ENCODE peak calls at places on chromosomes 1 and 21, in four cellular contexts. R is HepG2, H is K562, G is GM12878. C is an unnamed sample.
A peak's percentile ranks its signal among the peaks of the same experiment; 100 is the strongest.

GRCh38 chr1:170596701-170597100 is 64.7 kb downstream of the GORAB start:
- DNase-seq in R (no peak), H (no peak), G (no peak), C (no peak)

GRCh38 chr1:209882942-209883340 is 55.1 kb upstream of the SYT14 start:
- DNase-seq in R (no peak), H (no peak), G (no peak), C (no peak)

GRCh38 chr1:41681331-41682136 is 197.1 kb upstream of the EDN2 start:
- DNase-seq in R (no peak), H (no peak), G (no peak), C (no peak)

GRCh38 chr1:246795094-246795671 is 71.0 kb downstream of the SCCPDH start:
- DNase-seq in R (no peak), H (no peak), G (no peak), C (no peak)

GRCh38 chr1:229098903-229099578 is 171.9 kb upstream of the RAB4A start:
- DNase-seq in R (peak; percentile 94), H (no peak), G (no peak), C (no peak)

GRCh38 chr1:207427832-207428231 is 26.3 kb upstream of the CR2 start:
- DNase-seq in R (no peak), H (no peak), G (no peak), C (no peak)

GRCh38 chr21:36209626-36210171 is 53.1 kb downstream of the DOP1B start:
- DNase-seq in R (peak; percentile 71), H (peak; percentile 45), G (no peak), C (peak; percentile 39)

GRCh38 chr1:180854456-180854855 is 58.2 kb upstream of the KIAA1614 start:
- DNase-seq in R (no peak), H (peak; percentile 25), G (no peak), C (no peak)

GRCh38 chr1:212162635-212163034 is 122.6 kb upstream of the PPP2R5A start:
- DNase-seq in R (no peak), H (no peak), G (peak; percentile 79), C (no peak)

GRCh38 chr1:33641099-33641830 is 168.8 kb downstream of the ZSCAN20 start:
- DNase-seq in R (peak; percentile 13), H (peak; percentile 35), G (no peak), C (no peak)

GRCh38 chr1:1437033-1437903 is 1.8 kb downstream of the VWA1 start:
- DNase-seq in R (no peak), H (no peak), G (no peak), C (peak; percentile 34)

GRCh38 chr1:119787776-119788175 is 19.1 kb upstream of the HMGCS2 start:
- DNase-seq in R (no peak), H (no peak), G (no peak), C (no peak)

GRCh38 chr1:112513112-112513870 is 4.5 kb downstream of the WNT2B start:
- DNase-seq in R (no peak), H (no peak), G (no peak), C (no peak)

GRCh38 chr1:248375446-248375845 is at the start of gene OR2T6:
- DNase-seq in R (no peak), H (no peak), G (no peak), C (no peak)

GRCh38 chr21:38495242-38495641 is 3.0 kb downstream of the ERG start:
- DNase-seq in R (no peak), H (no peak), G (no peak), C (no peak)

GRCh38 chr1:152855661-152856060 is 4.1 kb upstream of the LCE7A start:
- DNase-seq in R (no peak), H (no peak), G (no peak), C (no peak)

GRCh38 chr1:55322842-55323241 is 107.7 kb upstream of the USP24 start:
- DNase-seq in R (no peak), H (no peak), G (no peak), C (no peak)

GRCh38 chr1:83967336-83967735 is 31.6 kb downstream of the TTLL7 start:
- DNase-seq in R (no peak), H (no peak), G (no peak), C (no peak)

GRCh38 chr21:46425566-46425965 is 33.1 kb upstream of the DIP2A start:
- DNase-seq in R (no peak), H (no peak), G (no peak), C (no peak)

GRCh38 chr1:16409536-16410152 is 27.6 kb downstream of the SPATA21 start:
- DNase-seq in R (no peak), H (no peak), G (no peak), C (no peak)

GRCh38 chr1:151369621-151370048 is 2.9 kb downstream of the SELENBP1 start:
- DNase-seq in R (no peak), H (peak; percentile 30), G (no peak), C (no peak)

GRCh38 chr1:942864-943533 is 16.1 kb downstream of the NOC2L start:
- DNase-seq in R (no peak), H (peak; percentile 49), G (no peak), C (no peak)

GRCh38 chr21:42421018-42421793 is 17.5 kb downstream of the UBASH3A start:
- DNase-seq in R (no peak), H (no peak), G (no peak), C (no peak)

GRCh38 chr1:200029035-200029623 is 1.6 kb downstream of the NR5A2 start:
- DNase-seq in R (no peak), H (no peak), G (no peak), C (peak; percentile 79)

GRCh38 chr21:14620152-14620551 is 74.0 kb upstream of the SAMSN1 start:
- DNase-seq in R (no peak), H (no peak), G (no peak), C (no peak)

GRCh38 chr1:20739225-20739624 is 6.7 kb upstream of the SH2D5 start:
- DNase-seq in R (no peak), H (no peak), G (no peak), C (no peak)

GRCh38 chr21:16186742-16187141 is 457.0 kb downstream of the USP25 start:
- DNase-seq in R (no peak), H (no peak), G (no peak), C (no peak)

GRCh38 chr1:180614746-180615145 is 17.1 kb upstream of the XPR1 start:
- DNase-seq in R (no peak), H (no peak), G (no peak), C (no peak)

DNA sequence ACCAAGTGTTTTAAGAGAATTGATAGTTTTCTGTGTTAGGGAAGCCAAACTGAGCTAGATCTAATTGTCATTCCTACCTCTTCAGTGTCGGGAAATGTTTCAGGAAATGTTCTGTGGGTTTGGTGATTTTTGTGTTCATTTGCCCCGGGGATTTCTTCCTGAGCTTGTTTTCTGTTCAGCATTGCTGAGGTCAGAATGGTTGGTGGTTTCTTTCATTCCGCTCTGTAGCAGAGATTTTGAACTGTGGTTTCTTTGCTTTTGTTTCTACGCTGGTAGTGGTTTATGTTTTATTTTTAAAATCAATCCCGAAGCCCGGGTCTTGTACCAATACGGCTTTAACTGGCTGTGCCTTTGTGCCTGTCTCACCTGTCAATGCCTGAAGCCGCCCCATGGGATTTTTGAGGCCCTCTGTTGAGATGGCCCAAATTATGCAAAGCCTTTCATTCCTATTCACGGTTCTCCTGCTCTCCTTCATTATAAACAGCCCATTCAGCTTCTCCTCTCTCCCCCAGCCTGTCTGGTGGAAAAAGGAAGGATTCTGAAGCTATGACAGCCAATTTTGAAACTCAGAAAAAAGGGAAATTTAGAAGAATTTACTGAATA is 417.2 kb upstream of the KAZN start:
- DNase-seq in R (no peak), H (no peak), G (peak; percentile 3), C (no peak)
- TF ChIP-seq JUND in R (no peak), H (no peak), G (no peak), C (no peak)

DNA sequence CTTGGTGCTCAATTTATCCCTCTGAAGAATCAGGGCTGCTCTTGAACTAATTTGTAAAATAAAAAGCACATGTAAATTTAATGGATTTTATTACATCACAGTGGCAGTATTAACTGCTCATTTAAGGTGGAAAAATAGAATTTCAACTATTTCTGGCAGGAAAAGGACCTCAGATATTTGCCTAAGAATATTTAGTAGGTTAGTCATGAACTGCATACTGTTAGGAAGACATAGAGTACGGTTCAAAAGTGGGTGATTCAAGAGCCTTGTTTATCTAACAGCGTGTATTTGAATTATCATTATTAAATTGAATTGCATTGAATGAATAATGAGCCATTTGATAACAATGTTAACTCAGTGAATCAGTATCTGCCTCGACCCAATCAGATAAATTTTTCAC is 248.8 kb upstream of the PBX1 start:
- DNase-seq in R (no peak), H (no peak), G (no peak), C (no peak)
- TF ChIP-seq REST in R (no peak), H (no peak), G (no peak), C (no peak)

GRCh38 chr1:244352156-244352830 is 99.4 kb downstream of the ADSS2 start:
- DNase-seq in R (no peak), H (no peak), G (no peak), C (no peak)
- TF ChIP-seq NFIC in R (no peak), H (no peak), G (no peak), C (no peak)

GRCh38 chr21:28627691-28628090 is 365.0 kb downstream of the LTN1 start:
- DNase-seq in R (no peak), H (no peak), G (no peak), C (no peak)
- TF ChIP-seq JUND in R (no peak), H (no peak), G (no peak), C (no peak)

GRCh38 chr1:94019327-94019726 is 101.6 kb downstream of the ABCA4 start:
- DNase-seq in R (no peak), H (no peak), G (no peak), C (no peak)

GRCh38 chr1:94024109-94024792 is 96.7 kb downstream of the ABCA4 start:
- DNase-seq in R (no peak), H (no peak), G (no peak), C (no peak)

GRCh38 chr1:94017155-94017829 is 103.7 kb downstream of the ABCA4 start:
- DNase-seq in R (no peak), H (no peak), G (no peak), C (no peak)

GRCh38 chr1:94022471-94023189 is 98.3 kb downstream of the ABCA4 start:
- DNase-seq in R (peak; percentile 81), H (no peak), G (no peak), C (no peak)

GRCh38 chr1:94020764-94021579 is 100.0 kb downstream of the ABCA4 start:
- DNase-seq in R (no peak), H (no peak), G (no peak), C (no peak)
- TF ChIP-seq REST in R (no peak), H (no peak), G (no peak), C (no peak)

DNA sequence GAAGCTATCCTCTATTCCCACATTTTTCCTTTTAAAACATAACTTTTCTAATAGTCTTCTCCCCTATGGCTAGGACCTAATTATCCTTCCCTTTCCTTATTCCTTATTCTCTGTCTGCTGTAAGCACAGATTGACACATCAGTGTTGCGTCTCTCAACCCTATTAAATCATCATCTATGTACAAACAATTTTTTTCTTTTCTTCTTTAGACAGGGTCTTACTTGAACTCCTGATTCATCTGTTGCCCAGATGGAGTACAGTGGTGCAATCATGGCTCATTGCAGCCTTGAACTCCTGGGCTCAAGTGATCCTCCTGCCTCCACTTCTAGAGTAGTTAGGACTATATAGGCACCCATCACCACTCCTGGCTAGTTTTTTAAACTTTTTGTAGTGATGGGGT is 8.3 kb downstream of the KLHDC9 start:
- DNase-seq in R (no peak), H (no peak), G (no peak), C (no peak)
- TF ChIP-seq NFIC in R (no peak), H (no peak), G (no peak), C (no peak)

DNA sequence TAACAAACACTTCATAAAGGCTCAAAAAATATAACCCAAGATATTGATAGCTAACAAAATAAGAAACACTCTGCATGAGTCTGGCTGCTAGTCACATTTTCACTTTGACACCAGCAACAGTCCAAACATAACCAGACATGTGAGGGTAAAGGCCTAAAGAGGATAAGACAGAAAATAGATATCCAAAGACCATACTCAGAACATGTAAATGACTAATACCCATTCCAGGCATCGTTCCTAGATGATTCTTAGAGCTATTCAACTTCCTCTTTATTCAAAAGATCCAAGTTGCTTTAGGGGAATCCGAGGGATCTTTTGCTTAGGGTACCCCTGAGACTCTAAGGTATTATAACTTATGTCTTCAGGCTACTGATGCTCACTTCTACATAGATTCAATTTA is 5.1 kb downstream of the COL24A1 start:
- DNase-seq in R (no peak), H (no peak), G (no peak), C (no peak)
- TF ChIP-seq JUND in R (no peak), H (no peak), G (no peak), C (no peak)

C was measured in SK-N-SH.